ENCODE peak calls at places on chromosomes 11 and 22, in eight cellular contexts. C is GM23248, X is neural progenitor cell, I is HCT116, Q is fibroblast of lung, V is mammary epithelial cell, G is MM.1S, T is astrocyte. Z is an unnamed sample.

GRCh38 chr11:98630736-98631135 is 390.0 kb upstream of the CNTN5 start:
- DNase-seq in V (no peak), X (peak), T (no peak), G (no peak), I (no peak), Q (no peak), C (no peak), Z (no peak)

GRCh38 chr11:12675951-12676711 is 1.9 kb downstream of the TEAD1 start:
- DNase-seq in Q (peak), G (peak), X (peak), V (no peak), I (no peak), C (peak), T (peak), Z (no peak)

GRCh38 chr11:26764825-26765224 is 43.0 kb upstream of the SLC5A12 start:
- DNase-seq in V (no peak), T (no peak), I (no peak), C (no peak), G (no peak), X (no peak), Q (no peak), Z (no peak)

GRCh38 chr11:924406-925157 is 1.1 kb upstream of the AP2A2 start:
- DNase-seq in I (no peak), V (no peak), Q (no peak), C (no peak), G (no peak), T (no peak), X (no peak), Z (no peak)

GRCh38 chr11:86172894-86173293 is 71.7 kb upstream of the EED start:
- DNase-seq in Q (no peak), C (peak), I (no peak), V (peak), G (no peak), X (peak), T (peak), Z (no peak)

GRCh38 chr11:1205987-1206331 is 16.9 kb upstream of the MUC5B start:
- DNase-seq in V (no peak), X (no peak), Q (no peak), T (no peak), I (no peak), G (no peak), C (no peak), Z (no peak)

GRCh38 chr11:34516247-34517040 is 2.9 kb upstream of the ELF5 start:
- DNase-seq in X (no peak), V (no peak), G (no peak), Q (no peak), C (no peak), T (no peak), I (no peak), Z (no peak)

GRCh38 chr11:122319842-122320555 is 204.0 kb upstream of the BLID start:
- DNase-seq in C (no peak), G (no peak), T (no peak), X (peak), Q (no peak), I (no peak), V (no peak), Z (no peak)

GRCh38 chr11:86610559-86611341 is 61.7 kb downstream of the ME3 start:
- DNase-seq in X (peak), T (no peak), Q (no peak), V (no peak), I (no peak), C (peak), G (no peak), Z (no peak)

GRCh38 chr22:18927573-18927972 is 8.5 kb downstream of the PRODH start:
- DNase-seq in T (no peak), V (no peak), Q (no peak), G (no peak), C (no peak), I (no peak), X (no peak), Z (no peak)

GRCh38 chr11:95338430-95338991 is 107.5 kb upstream of the SESN3 start:
- DNase-seq in I (no peak), T (peak), X (no peak), C (peak), G (no peak), V (no peak), Q (peak), Z (no peak)

GRCh38 chr11:59010693-59011092 is 71.4 kb downstream of the GLYATL1 start:
- DNase-seq in G (no peak), Q (no peak), V (no peak), X (no peak), I (no peak), T (no peak), C (no peak), Z (no peak)

GRCh38 chr11:48006301-48006992 is 26.1 kb downstream of the PTPRJ start:
- DNase-seq in I (no peak), C (peak), X (no peak), Q (peak), T (peak), G (no peak), V (peak), Z (no peak)

GRCh38 chr22:20128902-20129746 is 2.5 kb upstream of the ZDHHC8 start:
- DNase-seq in X (peak), C (peak), V (no peak), Q (peak), G (peak), T (no peak), I (no peak), Z (no peak)

GRCh38 chr11:103582351-103582909 is 454.0 kb upstream of the DDI1 start:
- DNase-seq in G (no peak), C (peak), T (no peak), Q (no peak), I (no peak), X (no peak), V (peak), Z (no peak)

GRCh38 chr11:107706531-107706930 is 5.3 kb downstream of the SLN start:
- DNase-seq in V (no peak), I (no peak), X (no peak), C (no peak), T (peak), Q (no peak), G (no peak), Z (no peak)

GRCh38 chr11:67312187-67313021 is 9.1 kb downstream of the SSH3 start:
- DNase-seq in C (no peak), G (no peak), X (no peak), V (peak), T (no peak), I (no peak), Q (no peak), Z (no peak)

GRCh38 chr11:67436459-67437081 is 912 bp downstream of the PTPRCAP start:
- DNase-seq in X (no peak), Q (peak), T (no peak), G (no peak), C (no peak), V (no peak), I (no peak), Z (no peak)

GRCh38 chr11:12106501-12106900 is 3.9 kb upstream of the MICAL2 start:
- DNase-seq in X (no peak), G (no peak), V (no peak), C (no peak), T (no peak), I (no peak), Q (no peak), Z (no peak)

GRCh38 chr11:65573391-65574146 is 1.2 kb downstream of the FAM89B start:
- DNase-seq in X (no peak), I (no peak), C (peak), G (peak), V (no peak), T (no peak), Q (no peak), Z (no peak)

GRCh38 chr22:20638143-20638870 is 130.9 kb downstream of the MED15 start:
- DNase-seq in Q (no peak), X (no peak), T (no peak), V (no peak), C (no peak), G (no peak), I (no peak), Z (no peak)

GRCh38 chr22:19993926-19994325 is 22.7 kb downstream of the ARVCF start:
- DNase-seq in I (no peak), V (no peak), X (no peak), T (no peak), C (no peak), G (no peak), Q (no peak), Z (no peak)

GRCh38 chr11:14373941-14374646 is 15.1 kb upstream of the RRAS2 start:
- DNase-seq in G (no peak), Q (peak), T (peak), V (peak), I (no peak), C (peak), X (no peak), Z (no peak)

GRCh38 chr11:128516886-128517285 is 70.5 kb downstream of the ETS1 start:
- DNase-seq in I (no peak), T (no peak), Q (no peak), V (no peak), X (no peak), G (no peak), C (no peak), Z (no peak)

GRCh38 chr22:24330636-24331035 is 60.0 kb downstream of the SPECC1L start:
- DNase-seq in T (peak), I (no peak), X (no peak), Q (no peak), V (no peak), G (no peak), C (peak), Z (no peak)

GRCh38 chr11:115132829-115133228 is 371.4 kb downstream of the CADM1 start:
- DNase-seq in C (no peak), G (no peak), X (no peak), Q (no peak), I (no peak), T (no peak), V (no peak), Z (no peak)

GRCh38 chr11:34044664-34045485 is 6.7 kb upstream of the CAPRIN1 start:
- DNase-seq in V (peak), G (peak), I (peak), X (peak), C (peak), Q (peak), T (peak), Z (no peak)

GRCh38 chr11:118660646-118661424 is 18.6 kb downstream of the TREH start:
- DNase-seq in I (no peak), T (no peak), Q (no peak), V (no peak), C (no peak), G (no peak), X (no peak), Z (no peak)

GRCh38 chr11:93025558-93026255 is 56.3 kb downstream of the MTNR1B start:
- DNase-seq in G (no peak), I (no peak), Q (no peak), C (peak), X (no peak), V (peak), T (no peak), Z (no peak)

GRCh38 chr22:22752556-22753477 is 108.4 kb downstream of the GGTLC2 start:
- DNase-seq in C (peak), G (peak), T (no peak), X (no peak), Q (peak), V (peak), I (no peak), Z (no peak)

GRCh38 chr11:57321996-57322880 is 2.5 kb downstream of the TNKS1BP1 start:
- DNase-seq in I (peak), V (peak), Q (peak), T (peak), X (peak), C (peak), G (no peak), Z (peak)

GRCh38 chr11:38014405-38014804 is 1416.4 kb upstream of the RAG2 start:
- DNase-seq in G (no peak), I (no peak), Q (peak), T (peak), C (no peak), V (peak), X (no peak), Z (peak)

GRCh38 chr22:35991168-35991567 is 37.5 kb downstream of the RBFOX2 start:
- DNase-seq in I (no peak), Q (peak), V (no peak), G (no peak), C (no peak), X (no peak), T (peak), Z (no peak)

GRCh38 chr22:37545703-37546435 is 14.4 kb upstream of the CDC42EP1 start:
- DNase-seq in Q (peak), G (no peak), V (peak), T (peak), C (peak), I (no peak), X (peak), Z (no peak)

GRCh38 chr22:37549704-37550059 is 10.6 kb upstream of the CDC42EP1 start:
- DNase-seq in X (peak), C (peak), T (peak), V (no peak), I (no peak), Q (peak), G (no peak), Z (no peak)

GRCh38 chr22:37544955-37545702 is 15.2 kb upstream of the CDC42EP1 start:
- DNase-seq in C (peak), I (no peak), T (no peak), V (peak), X (peak), Q (peak), G (peak), Z (no peak)

GRCh38 chr22:37547249-37547741 is 13.0 kb upstream of the CDC42EP1 start:
- DNase-seq in C (peak), X (no peak), G (no peak), Q (peak), I (no peak), T (no peak), V (no peak), Z (no peak)

DNA sequence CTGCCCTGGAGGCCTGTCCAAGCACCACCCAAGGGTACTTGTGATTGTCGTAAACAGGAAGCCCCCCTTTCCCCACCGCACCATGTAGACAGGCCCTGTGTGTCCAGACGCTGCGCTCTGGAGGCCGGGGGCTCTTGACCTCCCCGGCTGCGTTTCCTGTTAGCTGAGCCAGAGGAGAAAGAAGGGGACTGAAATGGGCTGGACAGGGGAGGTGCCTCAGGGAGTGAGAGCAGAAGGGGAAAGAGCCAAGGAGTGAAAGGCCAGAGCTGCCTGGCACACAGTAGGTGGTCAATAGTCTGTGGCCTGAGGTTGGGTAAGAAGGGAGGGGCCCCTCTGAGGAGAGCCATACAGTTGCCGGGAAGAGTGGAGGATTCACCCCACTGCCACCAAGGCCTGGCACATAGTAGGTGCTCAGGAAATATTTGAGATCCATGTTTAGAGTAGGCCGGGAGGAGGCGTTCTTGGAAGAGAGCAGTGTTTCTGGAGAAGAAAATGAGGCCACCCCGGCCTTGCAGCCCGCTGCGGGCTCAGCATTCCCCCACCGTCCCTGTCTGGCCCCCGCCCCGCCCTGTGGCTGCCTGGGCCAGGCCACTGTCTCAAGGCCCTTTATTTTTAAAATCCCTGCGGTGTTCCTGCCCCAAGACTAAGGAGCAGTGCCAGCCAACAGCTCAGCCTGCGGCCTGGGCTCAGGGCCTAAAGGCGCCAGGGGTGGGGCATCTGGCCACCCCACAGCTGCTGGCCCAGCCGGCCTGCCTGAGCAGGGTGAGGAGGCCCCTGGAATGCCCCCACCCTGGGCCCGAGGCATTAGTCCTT is 13.6 kb upstream of the CDC42EP1 start:
- DNase-seq in T (no peak), X (peak), G (no peak), Q (peak), V (no peak), C (peak), I (no peak), Z (no peak)
- H3K9ac ChIP-seq in T (peak), X (no peak), G (no peak), Q (peak), V (no peak), C (peak), I (peak), Z (no peak)

GRCh38 chr22:42367980-42368378 is 64.2 kb downstream of the NFAM1 start:
- DNase-seq in V (no peak), C (peak), G (no peak), I (no peak), X (no peak), Q (no peak), T (no peak), Z (no peak)

GRCh38 chr22:42365942-42366660 is 66.1 kb downstream of the NFAM1 start:
- DNase-seq in C (no peak), I (no peak), Q (no peak), T (no peak), G (no peak), V (no peak), X (no peak), Z (no peak)

GRCh38 chr22:42366815-42367581 is 65.2 kb downstream of the NFAM1 start:
- DNase-seq in Q (no peak), I (no peak), G (no peak), X (no peak), T (no peak), C (no peak), V (no peak), Z (no peak)

GRCh38 chr22:42369250-42370041 is 62.8 kb downstream of the NFAM1 start:
- DNase-seq in X (peak), Q (peak), G (peak), V (peak), I (peak), C (peak), T (peak), Z (no peak)

GRCh38 chr22:42368379-42369249 is 63.6 kb downstream of the NFAM1 start:
- DNase-seq in C (peak), I (no peak), X (peak), V (no peak), Q (no peak), T (no peak), G (no peak), Z (no peak)
- TF ChIP-seq EZH2 in C (peak), I (no peak), X (peak), V (peak), Q (no peak), T (peak), G (no peak), Z (no peak)

DNA sequence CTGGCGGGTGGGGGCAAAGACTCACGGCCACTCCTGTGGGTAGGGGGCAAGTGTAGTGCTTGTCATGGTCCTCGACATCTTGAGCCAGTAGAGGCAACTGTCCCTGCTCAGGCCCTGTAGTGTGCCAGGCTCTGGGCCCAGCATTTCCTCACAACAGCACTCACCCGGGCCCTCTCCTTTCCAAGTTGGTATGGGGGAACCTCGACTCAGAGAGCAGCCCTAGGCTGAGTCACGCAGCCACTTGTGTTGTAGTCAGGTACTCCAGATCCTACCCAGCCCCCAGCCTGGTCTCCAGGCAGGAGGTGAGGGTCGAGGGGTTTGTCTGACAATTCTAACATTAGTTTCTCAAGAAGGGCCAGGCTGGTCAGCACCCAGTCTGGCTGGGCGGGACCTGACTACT is 4.1 kb downstream of the RELT start:
- DNase-seq in I (no peak), X (no peak), Q (no peak), C (peak), V (no peak), T (no peak), G (no peak), Z (no peak)
- H3K9ac ChIP-seq in I (no peak), X (no peak), Q (no peak), C (no peak), V (no peak), T (no peak), G (no peak), Z (no peak)

GRCh38 chr22:17083811-17084540 is 824 bp upstream of the IL17RA start:
- DNase-seq in X (no peak), T (no peak), V (no peak), Q (no peak), I (no peak), G (no peak), C (peak), Z (no peak)
- TF ChIP-seq EZH2 in X (no peak), T (no peak), V (no peak), Q (no peak), I (no peak), G (no peak), C (no peak), Z (no peak)

DNA sequence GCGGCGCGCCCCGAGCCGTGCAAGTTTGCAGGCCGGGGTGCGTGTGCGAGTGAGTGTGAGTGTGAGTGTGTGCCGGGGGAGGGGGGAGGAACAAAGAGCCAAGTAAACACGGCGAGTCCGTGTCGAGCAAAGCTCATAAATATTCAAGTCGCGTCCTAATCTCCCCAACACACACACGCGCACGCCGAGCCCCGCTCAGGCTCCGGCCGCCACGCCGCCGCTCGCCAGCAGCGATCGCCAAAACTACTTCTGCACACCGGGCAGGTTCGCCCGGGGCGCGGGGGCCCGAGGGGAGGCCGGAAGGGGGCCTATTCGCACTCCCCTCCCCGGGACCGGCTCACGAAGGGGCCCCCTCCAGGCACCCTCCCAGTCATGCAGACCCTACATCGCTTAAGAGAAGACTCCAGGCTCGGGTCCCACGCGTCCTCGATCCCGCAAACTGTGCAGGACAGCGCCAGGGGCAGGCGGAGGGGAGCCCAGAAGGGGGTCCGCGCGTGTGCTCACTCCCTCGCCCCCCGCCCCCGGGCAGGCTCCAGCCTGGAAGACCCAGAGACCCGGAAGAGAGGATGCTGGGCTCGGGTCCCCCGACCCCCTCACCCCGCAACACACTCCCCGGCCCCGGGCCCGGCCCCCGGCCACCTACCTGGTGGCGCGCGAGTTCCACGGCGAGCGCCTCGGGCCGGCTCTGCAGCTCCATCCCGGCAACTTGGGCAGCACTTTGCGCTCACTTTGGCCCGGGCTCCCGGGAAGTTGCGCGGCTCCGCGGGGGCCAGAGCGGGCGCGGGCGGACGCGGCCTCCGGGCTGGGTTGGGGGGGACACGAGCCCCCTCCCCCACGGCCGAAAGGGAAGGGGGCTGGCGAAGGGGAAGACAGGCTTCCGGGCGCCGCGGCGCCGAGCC is 703 bp downstream of the PHF21B start:
- DNase-seq in T (no peak), Q (no peak), I (no peak), C (peak), X (peak), G (no peak), V (peak), Z (no peak)
- H3K9ac ChIP-seq in T (peak), Q (no peak), I (no peak), C (no peak), X (peak), G (no peak), V (no peak), Z (no peak)

DNA sequence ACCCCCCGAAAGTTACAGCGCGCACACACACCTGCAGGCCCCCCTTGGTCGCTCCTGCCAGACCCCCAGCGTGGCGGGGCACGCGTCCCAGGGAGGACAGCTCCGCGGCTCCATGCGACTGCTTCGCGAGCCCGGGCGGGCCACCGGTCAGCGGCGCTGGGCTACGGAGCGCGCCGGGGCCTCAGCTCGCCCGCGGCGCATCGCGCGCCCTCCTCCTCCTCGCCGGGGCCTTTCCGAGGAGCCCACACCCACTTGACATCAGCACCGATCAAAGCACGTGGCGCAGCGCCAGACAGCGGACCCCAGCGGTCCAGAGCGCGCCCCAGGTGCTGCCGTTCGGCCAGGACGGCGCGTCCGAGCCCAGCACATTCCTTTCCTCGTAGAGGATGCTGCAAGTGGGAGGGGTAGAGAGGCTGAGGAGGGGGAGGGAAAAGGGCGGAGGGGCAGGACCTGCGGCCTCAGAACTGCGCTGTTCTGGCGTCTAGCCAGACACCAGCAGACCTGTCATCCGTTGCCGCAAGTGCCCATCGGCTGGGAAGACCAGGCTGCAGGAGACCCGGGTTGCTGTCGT is 88.6 kb downstream of the PLEKHA7 start:
- DNase-seq in G (peak), I (peak), C (peak), Q (peak), V (peak), X (peak), T (peak), Z (no peak)
- TF ChIP-seq EZH2 in G (no peak), I (no peak), C (no peak), Q (no peak), V (no peak), X (no peak), T (no peak), Z (no peak)